ENCODE peak calls at places on chromosomes 3 and 15, in seven cellular contexts. F, P, E, O, K, B and L are unnamed samples.

GRCh38 chr3:150734795-150735119 is 28.2 kb downstream of the SIAH2 start:
- DNase-seq in E (no peak), K (no peak), B (no peak), F (no peak), P (no peak), O (no peak), L (no peak)

GRCh38 chr3:195909645-195910498 is 1.5 kb upstream of the TNK2 start:
- DNase-seq in O (peak; percentile 68), K (peak; percentile 83), B (peak; percentile 68), F (peak; percentile 99), P (peak; percentile 86), E (peak; percentile 61), L (no peak)

GRCh38 chr15:26475554-26475953 is 297.3 kb downstream of the GABRB3 start:
- DNase-seq in B (no peak), F (no peak), E (no peak), K (no peak), O (no peak), P (no peak), L (no peak)

GRCh38 chr3:72414481-72415016 is 433.7 kb downstream of the SHQ1 start:
- DNase-seq in O (no peak), E (no peak), P (no peak), B (no peak), K (no peak), F (no peak), L (no peak)

GRCh38 chr3:140068512-140068911 is 133.5 kb downstream of the CLSTN2 start:
- DNase-seq in O (no peak), F (no peak), B (no peak), K (no peak), E (no peak), P (no peak), L (no peak)

GRCh38 chr3:80355144-80355543 is 587.3 kb upstream of the ROBO1 start:
- DNase-seq in P (peak; percentile 23), F (no peak), O (peak; percentile 8), B (no peak), K (peak; percentile 22), E (no peak), L (no peak)

GRCh38 chr3:61600195-61600594 is 38.8 kb downstream of the PTPRG start:
- DNase-seq in K (peak; percentile 13), B (no peak), P (peak; percentile 33), F (no peak), E (peak; percentile 44), O (peak; percentile 32), L (no peak)

GRCh38 chr15:70226337-70226980 is 128.7 kb upstream of the TLE3 start:
- DNase-seq in E (no peak), F (no peak), K (no peak), O (no peak), B (no peak), P (no peak), L (no peak)

GRCh38 chr3:13143381-13144004 is 70.3 kb upstream of the IQSEC1 start:
- DNase-seq in E (no peak), P (no peak), O (no peak), K (no peak), B (no peak), F (no peak), L (no peak)

GRCh38 chr3:46719735-46720271 is 2.1 kb upstream of the PRSS50 start:
- DNase-seq in P (no peak), K (no peak), E (no peak), F (no peak), O (no peak), B (no peak), L (no peak)

GRCh38 chr3:141368062-141368924 is at the start of gene ZBTB38:
- DNase-seq in B (peak; percentile 54), K (peak; percentile 98), F (peak; percentile 21), P (peak; percentile 98), O (peak; percentile 98), E (peak; percentile 97), L (no peak)

GRCh38 chr3:119550090-119550910 is 9.1 kb downstream of the CD80 start:
- DNase-seq in K (no peak), O (peak; percentile 7), B (no peak), F (no peak), P (no peak), E (no peak), L (no peak)

GRCh38 chr15:57686657-57687056 is 19.9 kb upstream of the POLR2M start:
- DNase-seq in E (no peak), B (no peak), F (no peak), P (peak; percentile 56), K (peak; percentile 50), O (no peak), L (no peak)

GRCh38 chr3:27990347-27990746 is 251.1 kb upstream of the CMC1 start:
- DNase-seq in E (no peak), K (no peak), O (no peak), P (no peak), F (no peak), B (no peak), L (no peak)

GRCh38 chr15:91824256-91824655 is 29.3 kb upstream of the SLCO3A1 start:
- DNase-seq in F (no peak), P (no peak), E (no peak), O (peak; percentile 2), K (peak; percentile 10), B (no peak), L (no peak)

GRCh38 chr15:98043160-98044059 is 82.9 kb downstream of the ARRDC4 start:
- DNase-seq in O (no peak), K (no peak), E (no peak), F (no peak), B (no peak), P (no peak), L (no peak)

GRCh38 chr3:168094580-168094876 is 1.2 kb downstream of the GOLIM4 start:
- DNase-seq in K (peak; percentile 69), O (no peak), B (no peak), E (no peak), F (no peak), P (peak; percentile 66), L (no peak)

GRCh38 chr3:52533623-52534280 is at the start of gene NT5DC2:
- DNase-seq in F (peak; percentile 99), K (peak; percentile 78), O (peak; percentile 63), E (peak; percentile 56), P (peak; percentile 83), B (peak; percentile 76), L (no peak)

GRCh38 chr3:9800529-9800928 is 7.6 kb downstream of the ARPC4 start:
- DNase-seq in K (no peak), B (no peak), F (no peak), O (no peak), E (no peak), P (no peak), L (no peak)
- TF ChIP-seq CTCF in K (peak; percentile 25), B (no peak), F (no peak), O (peak; percentile 24), E (peak; percentile 18), P (peak; percentile 30), L (no peak)

GRCh38 chr3:64343692-64344440 is 118.6 kb upstream of the PRICKLE2 start:
- DNase-seq in O (peak; percentile 49), E (peak; percentile 75), P (peak; percentile 59), B (no peak), K (peak; percentile 62), F (no peak), L (peak; percentile 56)
- TF ChIP-seq CTCF in O (no peak), E (no peak), P (no peak), B (no peak), K (no peak), F (no peak), L (no peak)

GRCh38 chr3:37014620-37015019 is 21.3 kb downstream of the MLH1 start:
- DNase-seq in P (no peak), E (no peak), F (no peak), O (no peak), K (no peak), B (no peak), L (no peak)
- TF ChIP-seq CTCF in P (no peak), E (no peak), F (no peak), O (no peak), K (no peak), B (no peak), L (no peak)

DNA sequence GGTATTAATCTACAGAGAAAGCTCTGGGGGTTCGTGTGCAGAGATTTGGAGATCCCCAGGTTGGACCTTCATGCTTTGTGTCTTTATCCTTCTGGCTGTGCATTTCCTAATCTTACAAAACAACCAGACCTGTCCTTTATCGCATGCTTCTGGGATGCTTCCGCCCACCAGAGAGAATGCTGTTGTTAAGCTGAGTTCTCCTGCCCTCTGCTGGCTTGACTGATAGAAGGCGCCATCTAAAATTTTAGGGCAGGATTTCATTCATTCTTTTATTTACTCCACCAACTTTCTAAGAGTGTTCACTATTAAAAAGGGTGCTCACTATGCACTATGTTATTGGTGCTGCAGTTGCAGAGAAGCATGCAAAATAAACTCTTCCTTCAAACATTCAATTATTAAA is 8.7 kb upstream of the SST start:
- DNase-seq in P (peak; percentile 83), O (peak; percentile 77), F (peak; percentile 35), K (peak; percentile 71), E (peak; percentile 67), B (peak; percentile 60), L (no peak)
- TF ChIP-seq CTCF in P (peak; percentile 80), O (peak; percentile 78), F (no peak), K (peak; percentile 67), E (peak; percentile 88), B (no peak), L (peak; percentile 62)

GRCh38 chr3:44337253-44337652 is 1.3 kb upstream of the TCAIM start:
- DNase-seq in F (no peak), K (peak; percentile 6), B (no peak), P (no peak), E (no peak), O (no peak), L (no peak)
- TF ChIP-seq CTCF in F (no peak), K (no peak), B (peak; percentile 23), P (no peak), E (no peak), O (no peak), L (no peak)

GRCh38 chr3:197749601-197750395 is at the start of gene FYTTD1:
- DNase-seq in B (peak; percentile 77), P (peak; percentile 92), F (peak; percentile 96), E (peak; percentile 84), K (peak; percentile 90), O (peak; percentile 88), L (no peak)

GRCh38 chr3:197750863-197751737 is 1.4 kb downstream of the FYTTD1 start:
- DNase-seq in O (peak; percentile 42), E (peak; percentile 43), K (peak; percentile 49), B (peak; percentile 9), F (no peak), P (peak; percentile 43), L (no peak)

GRCh38 chr3:197749315-197749600 is 425 bp upstream of the FYTTD1 start:
- DNase-seq in O (peak; percentile 63), P (peak; percentile 58), K (peak; percentile 49), E (peak; percentile 76), F (peak; percentile 68), B (no peak), L (no peak)

GRCh38 chr3:197748597-197749314 is 927 bp upstream of the FYTTD1 start:
- DNase-seq in B (no peak), E (peak; percentile 43), O (no peak), K (no peak), F (no peak), P (peak; percentile 13), L (no peak)

DNA sequence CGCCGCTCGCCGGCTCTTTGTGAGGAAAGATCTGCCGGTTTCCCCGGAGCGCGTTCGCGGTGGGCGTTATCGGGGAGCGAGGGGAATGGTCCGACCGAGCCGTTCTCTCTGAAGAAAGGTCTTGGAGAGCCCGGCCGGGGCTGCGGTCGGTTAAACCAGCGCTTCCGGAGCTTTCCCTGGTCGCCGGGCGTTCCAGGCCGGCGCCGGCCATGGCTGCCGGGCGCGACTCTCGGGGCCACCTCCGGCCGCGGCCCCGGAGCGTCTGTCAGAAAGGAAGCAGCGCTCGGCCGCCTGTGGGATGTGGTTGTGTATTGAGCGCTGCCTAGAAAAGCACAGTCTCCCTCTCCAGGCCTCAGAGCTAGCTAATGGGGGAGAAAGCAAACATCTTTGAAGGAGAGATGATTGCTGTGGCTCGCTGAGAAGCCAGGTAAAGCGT is 731 bp downstream of the FYTTD1 start:
- DNase-seq in F (peak; percentile 85), K (peak; percentile 73), B (peak; percentile 70), O (peak; percentile 72), E (peak; percentile 69), P (peak; percentile 72), L (no peak)
- TF ChIP-seq CTCF in F (no peak), K (peak; percentile 19), B (no peak), O (no peak), E (no peak), P (no peak), L (peak; percentile 16)